ENCODE peak calls at places on chromosomes 5 and 9, in nine cellular contexts. J is osteocyte, F is cardiac muscle cell, O is heart right ventricle, K is coronary artery, C is upper lobe of right lung, N is LNCaP clone FGC, P is GM13976, W is tibial nerve. V is an unnamed sample.
A peak's percentile ranks its signal among the peaks of the same experiment; 100 is the strongest.

GRCh38 chr9:69188975-69189374 is 14.9 kb downstream of the TJP2 start:
- DNase-seq in J (no peak), F (no peak), O (no peak), K (no peak), C (no peak), N (no peak), P (no peak), W (no peak), V (no peak)

GRCh38 chr9:78856144-78856543 is 559.2 kb downstream of the PSAT1 start:
- DNase-seq in J (no peak), F (no peak), O (no peak), K (no peak), C (no peak), N (no peak), P (no peak), W (no peak), V (no peak)

GRCh38 chr9:115204827-115205506 is 87.0 kb upstream of the TNC start:
- DNase-seq in J (no peak), F (peak; percentile 71), O (no peak), K (no peak), C (no peak), N (no peak), P (peak; percentile 8), W (no peak), V (peak; percentile 20)

GRCh38 chr5:92703991-92704390 is 877.0 kb downstream of the NR2F1-AS1 start:
- DNase-seq in J (no peak), F (peak; percentile 0), O (no peak), K (no peak), C (no peak), N (no peak), P (no peak), W (no peak), V (no peak)

GRCh38 chr5:143434261-143435206 is 31.0 kb upstream of the NR3C1 start:
- DNase-seq in J (no peak), F (peak; percentile 8), O (no peak), K (no peak), C (no peak), N (peak; percentile 8), P (no peak), W (no peak), V (no peak)

GRCh38 chr5:137710086-137710485 is 25.8 kb downstream of the KLHL3 start:
- DNase-seq in J (no peak), F (peak; percentile 43), O (no peak), K (no peak), C (no peak), N (no peak), P (no peak), W (no peak), V (no peak)

GRCh38 chr5:97452646-97453045 is 269.6 kb upstream of the RIOK2 start:
- DNase-seq in J (no peak), F (no peak), O (no peak), K (no peak), C (no peak), N (no peak), P (no peak), W (no peak), V (no peak)

GRCh38 chr5:159571501-159572244 is 241.4 kb upstream of the IL12B start:
- DNase-seq in J (no peak), F (no peak), O (no peak), K (no peak), C (no peak), N (peak; percentile 14), P (no peak), W (no peak), V (no peak)

GRCh38 chr9:105694320-105694847 is at the start of gene TMEM38B:
- DNase-seq in J (peak; percentile 93), F (peak; percentile 84), O (peak; percentile 75), K (peak; percentile 83), C (peak; percentile 90), N (no peak), P (peak; percentile 94), W (peak; percentile 36), V (peak; percentile 95)
- TF ChIP-seq CTCF in J (no peak), F (no peak), O (no peak), K (no peak), C (no peak), N (no peak), P (no peak), W (peak; percentile 8), V (no peak)

GRCh38 chr9:133682961-133683493 is 46.9 kb downstream of the DBH start:
- DNase-seq in J (no peak), F (no peak), O (no peak), K (no peak), C (no peak), N (no peak), P (no peak), W (no peak), V (no peak)

GRCh38 chr9:133686642-133687575 is 50.7 kb downstream of the DBH start:
- DNase-seq in J (no peak), F (no peak), O (peak; percentile 62), K (no peak), C (peak; percentile 78), N (no peak), P (no peak), W (no peak), V (no peak)

GRCh38 chr9:133683494-133684460 is 47.6 kb downstream of the DBH start:
- DNase-seq in J (no peak), F (peak; percentile 66), O (peak; percentile 71), K (no peak), C (no peak), N (no peak), P (peak; percentile 74), W (no peak), V (no peak)

GRCh38 chr9:133685653-133686504 is 49.7 kb downstream of the DBH start:
- DNase-seq in J (no peak), F (no peak), O (no peak), K (no peak), C (peak; percentile 58), N (no peak), P (no peak), W (no peak), V (no peak)

GRCh38 chr9:133684461-133685361 is 48.5 kb downstream of the DBH start:
- DNase-seq in J (no peak), F (no peak), O (no peak), K (no peak), C (no peak), N (no peak), P (no peak), W (no peak), V (no peak)
- TF ChIP-seq CTCF in J (no peak), F (no peak), O (no peak), K (no peak), C (no peak), N (no peak), P (no peak), W (no peak), V (no peak)

GRCh38 chr5:10500669-10501068 is 59.0 kb downstream of the ROPN1L start:
- DNase-seq in J (no peak), F (no peak), O (no peak), K (no peak), C (no peak), N (no peak), P (no peak), W (no peak), V (no peak)

GRCh38 chr5:10502578-10502977 is 60.9 kb downstream of the ROPN1L start:
- DNase-seq in J (no peak), F (no peak), O (no peak), K (no peak), C (no peak), N (no peak), P (no peak), W (no peak), V (no peak)

GRCh38 chr5:10503321-10503720 is 60.5 kb upstream of the ANKRD33B start:
- DNase-seq in J (no peak), F (no peak), O (no peak), K (no peak), C (no peak), N (no peak), P (no peak), W (no peak), V (no peak)

GRCh38 chr5:10501554-10502075 is 59.9 kb downstream of the ROPN1L start:
- DNase-seq in J (no peak), F (peak; percentile 59), O (no peak), K (no peak), C (no peak), N (no peak), P (no peak), W (no peak), V (no peak)

DNA sequence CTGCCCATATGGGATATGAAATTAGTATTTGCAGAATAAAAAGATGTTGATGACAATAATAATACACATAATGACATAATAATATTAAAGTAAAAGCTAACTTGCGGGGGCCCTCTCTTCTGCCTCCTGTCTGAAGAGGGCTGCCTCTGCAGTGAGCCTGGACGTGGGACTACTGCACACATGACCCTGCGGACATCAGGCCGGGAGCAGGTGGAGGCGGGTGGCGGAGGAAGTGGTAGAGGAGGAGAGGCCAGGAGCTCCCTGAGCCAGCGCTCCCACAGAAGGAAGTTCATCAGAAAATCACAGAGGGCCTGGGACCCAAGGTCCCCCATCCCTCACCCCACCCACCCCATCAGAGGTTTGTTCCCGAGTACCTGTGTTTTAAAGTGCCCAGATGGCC is 60.5 kb downstream of the ROPN1L start:
- DNase-seq in J (no peak), F (no peak), O (no peak), K (no peak), C (no peak), N (no peak), P (no peak), W (no peak), V (no peak)
- TF ChIP-seq CTCF in J (no peak), F (no peak), O (no peak), K (no peak), C (no peak), N (no peak), P (no peak), W (no peak), V (no peak)

GRCh38 chr9:4228142-4228541 is 71.7 kb downstream of the GLIS3 start:
- DNase-seq in J (no peak), F (no peak), O (no peak), K (no peak), C (no peak), N (no peak), P (no peak), W (no peak), V (no peak)

GRCh38 chr9:4225291-4226119 is 74.4 kb downstream of the GLIS3 start:
- DNase-seq in J (no peak), F (peak; percentile 56), O (no peak), K (no peak), C (no peak), N (no peak), P (no peak), W (no peak), V (no peak)

GRCh38 chr9:4228606-4229005 is 71.3 kb downstream of the GLIS3 start:
- DNase-seq in J (no peak), F (peak; percentile 68), O (no peak), K (no peak), C (no peak), N (no peak), P (no peak), W (no peak), V (no peak)

GRCh38 chr9:4226331-4227250 is 73.3 kb downstream of the GLIS3 start:
- DNase-seq in J (no peak), F (peak; percentile 38), O (no peak), K (no peak), C (no peak), N (no peak), P (no peak), W (no peak), V (no peak)

DNA sequence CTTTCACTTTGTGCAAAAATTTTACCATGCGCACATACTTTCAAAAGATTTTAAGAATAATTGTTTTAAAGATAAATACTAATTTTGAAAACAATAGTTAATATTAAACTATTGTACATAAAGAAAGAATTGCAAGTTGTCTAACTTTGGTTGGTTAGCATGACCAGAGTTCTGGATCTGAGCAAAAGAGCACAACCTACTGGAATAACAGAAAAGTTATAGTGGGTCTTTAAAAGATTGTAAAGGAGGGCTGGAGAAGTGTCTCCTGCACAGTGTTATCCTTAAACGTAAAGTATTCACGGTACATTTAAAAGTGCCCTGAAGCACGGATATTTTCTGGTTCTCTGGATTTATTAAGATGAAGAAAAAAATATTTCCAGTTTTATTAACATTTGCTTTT is 70.6 kb downstream of the GLIS3 start:
- DNase-seq in J (no peak), F (no peak), O (no peak), K (no peak), C (no peak), N (no peak), P (no peak), W (no peak), V (no peak)
- TF ChIP-seq CTCF in J (no peak), F (no peak), O (no peak), K (no peak), C (no peak), N (no peak), P (no peak), W (no peak), V (no peak)